ENCODE peak calls at places on chromosomes 11 and 22, in ten cellular contexts. One of them, this sample, is unnamed.

GRCh38 chr11:10413268-10413667 is 41.8 kb upstream of the AMPD3 start:
- DNase-seq in OCI-LY7: peak; percentile 69
- DNase-seq in stimulated activated naive CD8-positive, alpha-beta T cell treated with anti-CD3 and anti-CD28 coated beads, Interleukin-15, Interleukin-2, amounts not matched to agents 100 U/mL and 50 U/mL, for 24 hours: peak; percentile 32
- DNase-seq in activated CD4-positive, alpha-beta T cell treated with anti-CD3 and anti-CD28 coated beads, Interleukin-2, amount 50 U/mL, for 48 hours: peak; percentile 29
- DNase-seq in left colon: peak; percentile 59
- DNase-seq in NCI-H524: peak; percentile 53
- DNase-seq in stimulated activated CD4-positive, alpha-beta T cell treated with anti-CD3 and anti-CD28 coated beads, Interleukin-4, amount 100 ng/mL, for 48 hours: no peak
- DNase-seq in SK-N-SH: no peak
- DNase-seq in RPMI8226: peak; percentile 24
- DNase-seq in globus pallidus: peak; percentile 84
- DNase-seq in this sample: peak; percentile 70

GRCh38 chr11:34356918-34357645 is 728 bp downstream of the ABTB2 start:
- DNase-seq in activated CD4-positive, alpha-beta T cell treated with anti-CD3 and anti-CD28 coated beads, Interleukin-2, amount 50 U/mL, for 48 hours: peak; percentile 42
- DNase-seq in stimulated activated CD4-positive, alpha-beta T cell treated with anti-CD3 and anti-CD28 coated beads, Interleukin-4, amount 100 ng/mL, for 48 hours: peak; percentile 39
- DNase-seq in globus pallidus: peak; percentile 42
- DNase-seq in OCI-LY7: no peak
- DNase-seq in RPMI8226: peak; percentile 51
- DNase-seq in NCI-H524: peak; percentile 64
- DNase-seq in stimulated activated naive CD8-positive, alpha-beta T cell treated with anti-CD3 and anti-CD28 coated beads, Interleukin-15, Interleukin-2, amounts not matched to agents 100 U/mL and 50 U/mL, for 24 hours: peak; percentile 55
- DNase-seq in left colon: peak; percentile 73
- DNase-seq in SK-N-SH: peak; percentile 75
- DNase-seq in this sample: peak; percentile 14

GRCh38 chr11:103480421-103480820 is 371.2 kb downstream of the DYNC2H1 start:
- DNase-seq in NCI-H524: no peak
- DNase-seq in OCI-LY7: no peak
- DNase-seq in stimulated activated CD4-positive, alpha-beta T cell treated with anti-CD3 and anti-CD28 coated beads, Interleukin-4, amount 100 ng/mL, for 48 hours: no peak
- DNase-seq in globus pallidus: no peak
- DNase-seq in stimulated activated naive CD8-positive, alpha-beta T cell treated with anti-CD3 and anti-CD28 coated beads, Interleukin-15, Interleukin-2, amounts not matched to agents 100 U/mL and 50 U/mL, for 24 hours: no peak
- DNase-seq in activated CD4-positive, alpha-beta T cell treated with anti-CD3 and anti-CD28 coated beads, Interleukin-2, amount 50 U/mL, for 48 hours: no peak
- DNase-seq in left colon: no peak
- DNase-seq in SK-N-SH: peak; percentile 56
- DNase-seq in RPMI8226: no peak
- DNase-seq in this sample: no peak

GRCh38 chr11:66267039-66267378 is 1.4 kb upstream of the RAB1B start:
- DNase-seq in left colon: no peak
- DNase-seq in stimulated activated naive CD8-positive, alpha-beta T cell treated with anti-CD3 and anti-CD28 coated beads, Interleukin-15, Interleukin-2, amounts not matched to agents 100 U/mL and 50 U/mL, for 24 hours: no peak
- DNase-seq in activated CD4-positive, alpha-beta T cell treated with anti-CD3 and anti-CD28 coated beads, Interleukin-2, amount 50 U/mL, for 48 hours: no peak
- DNase-seq in stimulated activated CD4-positive, alpha-beta T cell treated with anti-CD3 and anti-CD28 coated beads, Interleukin-4, amount 100 ng/mL, for 48 hours: no peak
- DNase-seq in globus pallidus: no peak
- DNase-seq in OCI-LY7: no peak
- DNase-seq in RPMI8226: no peak
- DNase-seq in NCI-H524: no peak
- DNase-seq in SK-N-SH: no peak
- DNase-seq in this sample: no peak

GRCh38 chr22:40265783-40266182 is 80.5 kb upstream of the ADSL start:
- DNase-seq in left colon: no peak
- DNase-seq in SK-N-SH: no peak
- DNase-seq in stimulated activated naive CD8-positive, alpha-beta T cell treated with anti-CD3 and anti-CD28 coated beads, Interleukin-15, Interleukin-2, amounts not matched to agents 100 U/mL and 50 U/mL, for 24 hours: no peak
- DNase-seq in OCI-LY7: no peak
- DNase-seq in stimulated activated CD4-positive, alpha-beta T cell treated with anti-CD3 and anti-CD28 coated beads, Interleukin-4, amount 100 ng/mL, for 48 hours: no peak
- DNase-seq in activated CD4-positive, alpha-beta T cell treated with anti-CD3 and anti-CD28 coated beads, Interleukin-2, amount 50 U/mL, for 48 hours: no peak
- DNase-seq in RPMI8226: no peak
- DNase-seq in NCI-H524: no peak
- DNase-seq in globus pallidus: no peak
- DNase-seq in this sample: no peak

GRCh38 chr22:32331918-32332725 is 25.5 kb upstream of the RFPL3 start:
- DNase-seq in NCI-H524: no peak
- DNase-seq in RPMI8226: no peak
- DNase-seq in stimulated activated naive CD8-positive, alpha-beta T cell treated with anti-CD3 and anti-CD28 coated beads, Interleukin-15, Interleukin-2, amounts not matched to agents 100 U/mL and 50 U/mL, for 24 hours: no peak
- DNase-seq in left colon: no peak
- DNase-seq in OCI-LY7: no peak
- DNase-seq in SK-N-SH: no peak
- DNase-seq in activated CD4-positive, alpha-beta T cell treated with anti-CD3 and anti-CD28 coated beads, Interleukin-2, amount 50 U/mL, for 48 hours: no peak
- DNase-seq in globus pallidus: no peak
- DNase-seq in stimulated activated CD4-positive, alpha-beta T cell treated with anti-CD3 and anti-CD28 coated beads, Interleukin-4, amount 100 ng/mL, for 48 hours: no peak
- DNase-seq in this sample: no peak

GRCh38 chr22:20140107-20140445 is 8.5 kb downstream of the ZDHHC8 start:
- DNase-seq in activated CD4-positive, alpha-beta T cell treated with anti-CD3 and anti-CD28 coated beads, Interleukin-2, amount 50 U/mL, for 48 hours: no peak
- DNase-seq in stimulated activated CD4-positive, alpha-beta T cell treated with anti-CD3 and anti-CD28 coated beads, Interleukin-4, amount 100 ng/mL, for 48 hours: no peak
- DNase-seq in globus pallidus: no peak
- DNase-seq in left colon: no peak
- DNase-seq in stimulated activated naive CD8-positive, alpha-beta T cell treated with anti-CD3 and anti-CD28 coated beads, Interleukin-15, Interleukin-2, amounts not matched to agents 100 U/mL and 50 U/mL, for 24 hours: no peak
- DNase-seq in NCI-H524: no peak
- DNase-seq in RPMI8226: no peak
- DNase-seq in SK-N-SH: no peak
- DNase-seq in OCI-LY7: no peak
- DNase-seq in this sample: no peak

GRCh38 chr11:27904358-27905055 is 203.4 kb downstream of the KIF18A start:
- DNase-seq in SK-N-SH: no peak
- DNase-seq in NCI-H524: no peak
- DNase-seq in RPMI8226: no peak
- DNase-seq in activated CD4-positive, alpha-beta T cell treated with anti-CD3 and anti-CD28 coated beads, Interleukin-2, amount 50 U/mL, for 48 hours: no peak
- DNase-seq in globus pallidus: no peak
- DNase-seq in left colon: no peak
- DNase-seq in stimulated activated CD4-positive, alpha-beta T cell treated with anti-CD3 and anti-CD28 coated beads, Interleukin-4, amount 100 ng/mL, for 48 hours: no peak
- DNase-seq in stimulated activated naive CD8-positive, alpha-beta T cell treated with anti-CD3 and anti-CD28 coated beads, Interleukin-15, Interleukin-2, amounts not matched to agents 100 U/mL and 50 U/mL, for 24 hours: no peak
- DNase-seq in OCI-LY7: no peak
- DNase-seq in this sample: no peak

GRCh38 chr11:31492320-31492913 is 17.0 kb downstream of the IMMP1L start:
- DNase-seq in left colon: no peak
- DNase-seq in stimulated activated naive CD8-positive, alpha-beta T cell treated with anti-CD3 and anti-CD28 coated beads, Interleukin-15, Interleukin-2, amounts not matched to agents 100 U/mL and 50 U/mL, for 24 hours: no peak
- DNase-seq in RPMI8226: no peak
- DNase-seq in globus pallidus: no peak
- DNase-seq in NCI-H524: no peak
- DNase-seq in SK-N-SH: no peak
- DNase-seq in activated CD4-positive, alpha-beta T cell treated with anti-CD3 and anti-CD28 coated beads, Interleukin-2, amount 50 U/mL, for 48 hours: no peak
- DNase-seq in stimulated activated CD4-positive, alpha-beta T cell treated with anti-CD3 and anti-CD28 coated beads, Interleukin-4, amount 100 ng/mL, for 48 hours: no peak
- DNase-seq in OCI-LY7: no peak
- DNase-seq in this sample: no peak

GRCh38 chr11:31940396-31941037 is 129.4 kb upstream of the PAX6 start:
- DNase-seq in RPMI8226: no peak
- DNase-seq in stimulated activated CD4-positive, alpha-beta T cell treated with anti-CD3 and anti-CD28 coated beads, Interleukin-4, amount 100 ng/mL, for 48 hours: no peak
- DNase-seq in activated CD4-positive, alpha-beta T cell treated with anti-CD3 and anti-CD28 coated beads, Interleukin-2, amount 50 U/mL, for 48 hours: no peak
- DNase-seq in OCI-LY7: no peak
- DNase-seq in NCI-H524: no peak
- DNase-seq in left colon: no peak
- DNase-seq in globus pallidus: no peak
- DNase-seq in stimulated activated naive CD8-positive, alpha-beta T cell treated with anti-CD3 and anti-CD28 coated beads, Interleukin-15, Interleukin-2, amounts not matched to agents 100 U/mL and 50 U/mL, for 24 hours: no peak
- DNase-seq in SK-N-SH: no peak
- DNase-seq in this sample: no peak

GRCh38 chr11:60988658-60989057 is 17.2 kb downstream of the CD6 start:
- DNase-seq in left colon: no peak
- DNase-seq in globus pallidus: no peak
- DNase-seq in stimulated activated CD4-positive, alpha-beta T cell treated with anti-CD3 and anti-CD28 coated beads, Interleukin-4, amount 100 ng/mL, for 48 hours: no peak
- DNase-seq in SK-N-SH: no peak
- DNase-seq in OCI-LY7: no peak
- DNase-seq in stimulated activated naive CD8-positive, alpha-beta T cell treated with anti-CD3 and anti-CD28 coated beads, Interleukin-15, Interleukin-2, amounts not matched to agents 100 U/mL and 50 U/mL, for 24 hours: no peak
- DNase-seq in RPMI8226: no peak
- DNase-seq in activated CD4-positive, alpha-beta T cell treated with anti-CD3 and anti-CD28 coated beads, Interleukin-2, amount 50 U/mL, for 48 hours: peak; percentile 39
- DNase-seq in NCI-H524: no peak
- DNase-seq in this sample: no peak

GRCh38 chr11:109140857-109141515 is 281.0 kb upstream of the C11orf87 start:
- DNase-seq in SK-N-SH: no peak
- DNase-seq in OCI-LY7: no peak
- DNase-seq in activated CD4-positive, alpha-beta T cell treated with anti-CD3 and anti-CD28 coated beads, Interleukin-2, amount 50 U/mL, for 48 hours: no peak
- DNase-seq in NCI-H524: no peak
- DNase-seq in stimulated activated naive CD8-positive, alpha-beta T cell treated with anti-CD3 and anti-CD28 coated beads, Interleukin-15, Interleukin-2, amounts not matched to agents 100 U/mL and 50 U/mL, for 24 hours: no peak
- DNase-seq in left colon: no peak
- DNase-seq in RPMI8226: no peak
- DNase-seq in stimulated activated CD4-positive, alpha-beta T cell treated with anti-CD3 and anti-CD28 coated beads, Interleukin-4, amount 100 ng/mL, for 48 hours: no peak
- DNase-seq in globus pallidus: no peak
- DNase-seq in this sample: no peak

GRCh38 chr22:26616650-26617049 is 1.2 kb downstream of the CRYBB1 start:
- DNase-seq in activated CD4-positive, alpha-beta T cell treated with anti-CD3 and anti-CD28 coated beads, Interleukin-2, amount 50 U/mL, for 48 hours: no peak
- DNase-seq in OCI-LY7: peak; percentile 18
- DNase-seq in NCI-H524: peak; percentile 67
- DNase-seq in stimulated activated CD4-positive, alpha-beta T cell treated with anti-CD3 and anti-CD28 coated beads, Interleukin-4, amount 100 ng/mL, for 48 hours: no peak
- DNase-seq in stimulated activated naive CD8-positive, alpha-beta T cell treated with anti-CD3 and anti-CD28 coated beads, Interleukin-15, Interleukin-2, amounts not matched to agents 100 U/mL and 50 U/mL, for 24 hours: no peak
- DNase-seq in globus pallidus: no peak
- DNase-seq in SK-N-SH: no peak
- DNase-seq in left colon: no peak
- DNase-seq in RPMI8226: no peak
- DNase-seq in this sample: no peak

GRCh38 chr11:63782749-63783148 is 14.2 kb upstream of the ZFTA start:
- DNase-seq in SK-N-SH: no peak
- DNase-seq in RPMI8226: no peak
- DNase-seq in left colon: no peak
- DNase-seq in stimulated activated CD4-positive, alpha-beta T cell treated with anti-CD3 and anti-CD28 coated beads, Interleukin-4, amount 100 ng/mL, for 48 hours: no peak
- DNase-seq in activated CD4-positive, alpha-beta T cell treated with anti-CD3 and anti-CD28 coated beads, Interleukin-2, amount 50 U/mL, for 48 hours: no peak
- DNase-seq in stimulated activated naive CD8-positive, alpha-beta T cell treated with anti-CD3 and anti-CD28 coated beads, Interleukin-15, Interleukin-2, amounts not matched to agents 100 U/mL and 50 U/mL, for 24 hours: no peak
- DNase-seq in OCI-LY7: no peak
- DNase-seq in NCI-H524: no peak
- DNase-seq in globus pallidus: no peak
- DNase-seq in this sample: no peak

GRCh38 chr11:76073716-76074115 is 132.6 kb downstream of the WNT11 start:
- DNase-seq in stimulated activated CD4-positive, alpha-beta T cell treated with anti-CD3 and anti-CD28 coated beads, Interleukin-4, amount 100 ng/mL, for 48 hours: no peak
- DNase-seq in left colon: no peak
- DNase-seq in OCI-LY7: no peak
- DNase-seq in activated CD4-positive, alpha-beta T cell treated with anti-CD3 and anti-CD28 coated beads, Interleukin-2, amount 50 U/mL, for 48 hours: no peak
- DNase-seq in globus pallidus: no peak
- DNase-seq in RPMI8226: no peak
- DNase-seq in NCI-H524: no peak
- DNase-seq in stimulated activated naive CD8-positive, alpha-beta T cell treated with anti-CD3 and anti-CD28 coated beads, Interleukin-15, Interleukin-2, amounts not matched to agents 100 U/mL and 50 U/mL, for 24 hours: no peak
- DNase-seq in SK-N-SH: peak; percentile 16
- DNase-seq in this sample: no peak

GRCh38 chr22:31556627-31557203 is 60.4 kb downstream of the SFI1 start:
- DNase-seq in RPMI8226: peak; percentile 18
- DNase-seq in left colon: no peak
- DNase-seq in SK-N-SH: peak; percentile 46
- DNase-seq in globus pallidus: peak; percentile 49
- DNase-seq in OCI-LY7: peak; percentile 38
- DNase-seq in NCI-H524: peak; percentile 50
- DNase-seq in activated CD4-positive, alpha-beta T cell treated with anti-CD3 and anti-CD28 coated beads, Interleukin-2, amount 50 U/mL, for 48 hours: no peak
- DNase-seq in stimulated activated CD4-positive, alpha-beta T cell treated with anti-CD3 and anti-CD28 coated beads, Interleukin-4, amount 100 ng/mL, for 48 hours: no peak
- DNase-seq in stimulated activated naive CD8-positive, alpha-beta T cell treated with anti-CD3 and anti-CD28 coated beads, Interleukin-15, Interleukin-2, amounts not matched to agents 100 U/mL and 50 U/mL, for 24 hours: no peak
- DNase-seq in this sample: no peak

GRCh38 chr11:9847636-9848035 is 183.8 kb downstream of the SWAP70 start:
- DNase-seq in globus pallidus: no peak
- DNase-seq in stimulated activated naive CD8-positive, alpha-beta T cell treated with anti-CD3 and anti-CD28 coated beads, Interleukin-15, Interleukin-2, amounts not matched to agents 100 U/mL and 50 U/mL, for 24 hours: no peak
- DNase-seq in stimulated activated CD4-positive, alpha-beta T cell treated with anti-CD3 and anti-CD28 coated beads, Interleukin-4, amount 100 ng/mL, for 48 hours: no peak
- DNase-seq in RPMI8226: no peak
- DNase-seq in activated CD4-positive, alpha-beta T cell treated with anti-CD3 and anti-CD28 coated beads, Interleukin-2, amount 50 U/mL, for 48 hours: no peak
- DNase-seq in NCI-H524: no peak
- DNase-seq in OCI-LY7: no peak
- DNase-seq in left colon: no peak
- DNase-seq in SK-N-SH: no peak
- DNase-seq in this sample: no peak

GRCh38 chr11:14422052-14422813 is 63.2 kb upstream of the RRAS2 start:
- DNase-seq in stimulated activated naive CD8-positive, alpha-beta T cell treated with anti-CD3 and anti-CD28 coated beads, Interleukin-15, Interleukin-2, amounts not matched to agents 100 U/mL and 50 U/mL, for 24 hours: no peak
- DNase-seq in left colon: peak; percentile 51
- DNase-seq in activated CD4-positive, alpha-beta T cell treated with anti-CD3 and anti-CD28 coated beads, Interleukin-2, amount 50 U/mL, for 48 hours: no peak
- DNase-seq in NCI-H524: peak; percentile 93
- DNase-seq in RPMI8226: no peak
- DNase-seq in OCI-LY7: no peak
- DNase-seq in SK-N-SH: peak; percentile 69
- DNase-seq in globus pallidus: peak; percentile 16
- DNase-seq in stimulated activated CD4-positive, alpha-beta T cell treated with anti-CD3 and anti-CD28 coated beads, Interleukin-4, amount 100 ng/mL, for 48 hours: no peak
- DNase-seq in this sample: no peak

GRCh38 chr11:128894685-128895084 is 3.5 kb downstream of the KCNJ5 start:
- DNase-seq in stimulated activated naive CD8-positive, alpha-beta T cell treated with anti-CD3 and anti-CD28 coated beads, Interleukin-15, Interleukin-2, amounts not matched to agents 100 U/mL and 50 U/mL, for 24 hours: no peak
- DNase-seq in NCI-H524: no peak
- DNase-seq in SK-N-SH: peak; percentile 53
- DNase-seq in OCI-LY7: no peak
- DNase-seq in left colon: peak; percentile 59
- DNase-seq in activated CD4-positive, alpha-beta T cell treated with anti-CD3 and anti-CD28 coated beads, Interleukin-2, amount 50 U/mL, for 48 hours: no peak
- DNase-seq in stimulated activated CD4-positive, alpha-beta T cell treated with anti-CD3 and anti-CD28 coated beads, Interleukin-4, amount 100 ng/mL, for 48 hours: no peak
- DNase-seq in globus pallidus: no peak
- DNase-seq in RPMI8226: peak; percentile 15
- DNase-seq in this sample: no peak

GRCh38 chr11:69075421-69076128 is 26.8 kb downstream of the TPCN2 start:
- DNase-seq in OCI-LY7: no peak
- DNase-seq in activated CD4-positive, alpha-beta T cell treated with anti-CD3 and anti-CD28 coated beads, Interleukin-2, amount 50 U/mL, for 48 hours: no peak
- DNase-seq in SK-N-SH: no peak
- DNase-seq in RPMI8226: no peak
- DNase-seq in globus pallidus: peak; percentile 79
- DNase-seq in stimulated activated naive CD8-positive, alpha-beta T cell treated with anti-CD3 and anti-CD28 coated beads, Interleukin-15, Interleukin-2, amounts not matched to agents 100 U/mL and 50 U/mL, for 24 hours: no peak
- DNase-seq in NCI-H524: no peak
- DNase-seq in left colon: peak; percentile 56
- DNase-seq in stimulated activated CD4-positive, alpha-beta T cell treated with anti-CD3 and anti-CD28 coated beads, Interleukin-4, amount 100 ng/mL, for 48 hours: no peak
- DNase-seq in this sample: no peak

GRCh38 chr22:39349967-39350802 is at the start of gene SYNGR1:
- DNase-seq in NCI-H524: no peak
- DNase-seq in RPMI8226: no peak
- DNase-seq in stimulated activated naive CD8-positive, alpha-beta T cell treated with anti-CD3 and anti-CD28 coated beads, Interleukin-15, Interleukin-2, amounts not matched to agents 100 U/mL and 50 U/mL, for 24 hours: peak; percentile 28
- DNase-seq in SK-N-SH: peak; percentile 69
- DNase-seq in left colon: peak; percentile 16
- DNase-seq in activated CD4-positive, alpha-beta T cell treated with anti-CD3 and anti-CD28 coated beads, Interleukin-2, amount 50 U/mL, for 48 hours: no peak
- DNase-seq in globus pallidus: no peak
- DNase-seq in OCI-LY7: peak; percentile 18
- DNase-seq in stimulated activated CD4-positive, alpha-beta T cell treated with anti-CD3 and anti-CD28 coated beads, Interleukin-4, amount 100 ng/mL, for 48 hours: no peak
- DNase-seq in this sample: no peak

GRCh38 chr22:43220625-43221380 is 33.9 kb upstream of the TTLL12 start:
- DNase-seq in stimulated activated CD4-positive, alpha-beta T cell treated with anti-CD3 and anti-CD28 coated beads, Interleukin-4, amount 100 ng/mL, for 48 hours: no peak
- DNase-seq in OCI-LY7: no peak
- DNase-seq in globus pallidus: no peak
- DNase-seq in SK-N-SH: no peak
- DNase-seq in activated CD4-positive, alpha-beta T cell treated with anti-CD3 and anti-CD28 coated beads, Interleukin-2, amount 50 U/mL, for 48 hours: no peak
- DNase-seq in left colon: no peak
- DNase-seq in stimulated activated naive CD8-positive, alpha-beta T cell treated with anti-CD3 and anti-CD28 coated beads, Interleukin-15, Interleukin-2, amounts not matched to agents 100 U/mL and 50 U/mL, for 24 hours: no peak
- DNase-seq in NCI-H524: no peak
- DNase-seq in RPMI8226: no peak
- DNase-seq in this sample: no peak

GRCh38 chr22:24981656-24982055 is 29.1 kb downstream of the KIAA1671 start:
- DNase-seq in NCI-H524: no peak
- DNase-seq in stimulated activated CD4-positive, alpha-beta T cell treated with anti-CD3 and anti-CD28 coated beads, Interleukin-4, amount 100 ng/mL, for 48 hours: no peak
- DNase-seq in OCI-LY7: no peak
- DNase-seq in globus pallidus: no peak
- DNase-seq in activated CD4-positive, alpha-beta T cell treated with anti-CD3 and anti-CD28 coated beads, Interleukin-2, amount 50 U/mL, for 48 hours: no peak
- DNase-seq in SK-N-SH: no peak
- DNase-seq in RPMI8226: no peak
- DNase-seq in stimulated activated naive CD8-positive, alpha-beta T cell treated with anti-CD3 and anti-CD28 coated beads, Interleukin-15, Interleukin-2, amounts not matched to agents 100 U/mL and 50 U/mL, for 24 hours: no peak
- DNase-seq in left colon: no peak
- DNase-seq in this sample: no peak

GRCh38 chr11:95704865-95705264 is 84.7 kb downstream of the FAM76B start:
- DNase-seq in globus pallidus: no peak
- DNase-seq in OCI-LY7: no peak
- DNase-seq in stimulated activated naive CD8-positive, alpha-beta T cell treated with anti-CD3 and anti-CD28 coated beads, Interleukin-15, Interleukin-2, amounts not matched to agents 100 U/mL and 50 U/mL, for 24 hours: no peak
- DNase-seq in SK-N-SH: no peak
- DNase-seq in RPMI8226: no peak
- DNase-seq in stimulated activated CD4-positive, alpha-beta T cell treated with anti-CD3 and anti-CD28 coated beads, Interleukin-4, amount 100 ng/mL, for 48 hours: no peak
- DNase-seq in NCI-H524: peak; percentile 60
- DNase-seq in left colon: no peak
- DNase-seq in activated CD4-positive, alpha-beta T cell treated with anti-CD3 and anti-CD28 coated beads, Interleukin-2, amount 50 U/mL, for 48 hours: no peak
- DNase-seq in this sample: no peak

GRCh38 chr22:18096823-18097222 is 13.8 kb upstream of the TUBA8 start:
- DNase-seq in globus pallidus: no peak
- DNase-seq in left colon: no peak
- DNase-seq in activated CD4-positive, alpha-beta T cell treated with anti-CD3 and anti-CD28 coated beads, Interleukin-2, amount 50 U/mL, for 48 hours: no peak
- DNase-seq in NCI-H524: no peak
- DNase-seq in stimulated activated naive CD8-positive, alpha-beta T cell treated with anti-CD3 and anti-CD28 coated beads, Interleukin-15, Interleukin-2, amounts not matched to agents 100 U/mL and 50 U/mL, for 24 hours: peak; percentile 39
- DNase-seq in SK-N-SH: no peak
- DNase-seq in stimulated activated CD4-positive, alpha-beta T cell treated with anti-CD3 and anti-CD28 coated beads, Interleukin-4, amount 100 ng/mL, for 48 hours: no peak
- DNase-seq in OCI-LY7: no peak
- DNase-seq in RPMI8226: no peak
- DNase-seq in this sample: no peak

GRCh38 chr11:70489276-70489675 is 90.9 kb downstream of the CTTN start:
- DNase-seq in RPMI8226: no peak
- DNase-seq in stimulated activated CD4-positive, alpha-beta T cell treated with anti-CD3 and anti-CD28 coated beads, Interleukin-4, amount 100 ng/mL, for 48 hours: no peak
- DNase-seq in SK-N-SH: no peak
- DNase-seq in globus pallidus: no peak
- DNase-seq in left colon: no peak
- DNase-seq in activated CD4-positive, alpha-beta T cell treated with anti-CD3 and anti-CD28 coated beads, Interleukin-2, amount 50 U/mL, for 48 hours: no peak
- DNase-seq in OCI-LY7: no peak
- DNase-seq in NCI-H524: no peak
- DNase-seq in stimulated activated naive CD8-positive, alpha-beta T cell treated with anti-CD3 and anti-CD28 coated beads, Interleukin-15, Interleukin-2, amounts not matched to agents 100 U/mL and 50 U/mL, for 24 hours: no peak
- DNase-seq in this sample: no peak

GRCh38 chr11:117903505-117904382 is 25.5 kb downstream of the TMPRSS13 start:
- DNase-seq in stimulated activated naive CD8-positive, alpha-beta T cell treated with anti-CD3 and anti-CD28 coated beads, Interleukin-15, Interleukin-2, amounts not matched to agents 100 U/mL and 50 U/mL, for 24 hours: no peak
- DNase-seq in RPMI8226: no peak
- DNase-seq in NCI-H524: no peak
- DNase-seq in activated CD4-positive, alpha-beta T cell treated with anti-CD3 and anti-CD28 coated beads, Interleukin-2, amount 50 U/mL, for 48 hours: no peak
- DNase-seq in OCI-LY7: no peak
- DNase-seq in SK-N-SH: no peak
- DNase-seq in globus pallidus: no peak
- DNase-seq in left colon: no peak
- DNase-seq in stimulated activated CD4-positive, alpha-beta T cell treated with anti-CD3 and anti-CD28 coated beads, Interleukin-4, amount 100 ng/mL, for 48 hours: no peak
- DNase-seq in this sample: no peak

GRCh38 chr11:122441702-122442092 is 213.8 kb upstream of the UBASH3B start:
- DNase-seq in RPMI8226: no peak
- DNase-seq in activated CD4-positive, alpha-beta T cell treated with anti-CD3 and anti-CD28 coated beads, Interleukin-2, amount 50 U/mL, for 48 hours: no peak
- DNase-seq in NCI-H524: no peak
- DNase-seq in SK-N-SH: no peak
- DNase-seq in stimulated activated naive CD8-positive, alpha-beta T cell treated with anti-CD3 and anti-CD28 coated beads, Interleukin-15, Interleukin-2, amounts not matched to agents 100 U/mL and 50 U/mL, for 24 hours: no peak
- DNase-seq in left colon: no peak
- DNase-seq in globus pallidus: peak; percentile 69
- DNase-seq in OCI-LY7: no peak
- DNase-seq in stimulated activated CD4-positive, alpha-beta T cell treated with anti-CD3 and anti-CD28 coated beads, Interleukin-4, amount 100 ng/mL, for 48 hours: no peak
- DNase-seq in this sample: no peak